ENCODE peak calls at places on chromosomes 1 and 21, in ten cellular contexts. One of them, this sample, is unnamed.

GRCh38 chr21:42735944-42736343 is 82.5 kb downstream of the PDE9A start:
- DNase-seq in skeletal muscle cell: no peak
- DNase-seq in body of pancreas: no peak
- DNase-seq in naive thymus-derived CD4-positive, alpha-beta T cell: no peak
- DNase-seq in fibroblast of lung: no peak
- DNase-seq in K562: no peak
- DNase-seq in HepG2: peak; percentile 39
- DNase-seq in astrocyte of the spinal cord: no peak
- DNase-seq in stomach: no peak
- DNase-seq in HFF-Myc: no peak
- DNase-seq in this sample: no peak

GRCh38 chr1:161068306-161069200 is 1.1 kb downstream of the ARHGAP30 start:
- DNase-seq in skeletal muscle cell: no peak
- DNase-seq in body of pancreas: no peak
- DNase-seq in naive thymus-derived CD4-positive, alpha-beta T cell: peak; percentile 85
- DNase-seq in fibroblast of lung: no peak
- DNase-seq in K562: no peak
- DNase-seq in HepG2: no peak
- DNase-seq in astrocyte of the spinal cord: no peak
- DNase-seq in stomach: peak; percentile 62
- DNase-seq in HFF-Myc: no peak
- DNase-seq in this sample: peak; percentile 38

GRCh38 chr1:90198616-90199015 is 203.7 kb downstream of the ZNF326 start:
- DNase-seq in skeletal muscle cell: no peak
- DNase-seq in body of pancreas: no peak
- DNase-seq in naive thymus-derived CD4-positive, alpha-beta T cell: no peak
- DNase-seq in fibroblast of lung: no peak
- DNase-seq in K562: no peak
- DNase-seq in HepG2: no peak
- DNase-seq in astrocyte of the spinal cord: no peak
- DNase-seq in stomach: no peak
- DNase-seq in HFF-Myc: no peak
- DNase-seq in this sample: no peak

GRCh38 chr1:226388131-226388530 is 19.8 kb downstream of the PARP1 start:
- DNase-seq in skeletal muscle cell: no peak
- DNase-seq in body of pancreas: no peak
- DNase-seq in naive thymus-derived CD4-positive, alpha-beta T cell: no peak
- DNase-seq in fibroblast of lung: no peak
- DNase-seq in K562: no peak
- DNase-seq in HepG2: no peak
- DNase-seq in astrocyte of the spinal cord: no peak
- DNase-seq in stomach: no peak
- DNase-seq in HFF-Myc: no peak
- DNase-seq in this sample: no peak

GRCh38 chr21:43903451-43904091 is 38.5 kb downstream of the AGPAT3 start:
- DNase-seq in skeletal muscle cell: no peak
- DNase-seq in body of pancreas: no peak
- DNase-seq in naive thymus-derived CD4-positive, alpha-beta T cell: no peak
- DNase-seq in fibroblast of lung: no peak
- DNase-seq in K562: peak; percentile 14
- DNase-seq in HepG2: no peak
- DNase-seq in astrocyte of the spinal cord: no peak
- DNase-seq in stomach: peak; percentile 76
- DNase-seq in HFF-Myc: no peak
- DNase-seq in this sample: no peak

GRCh38 chr1:231734417-231734816 is 107.8 kb downstream of the DISC1 start:
- DNase-seq in skeletal muscle cell: peak; percentile 6
- DNase-seq in body of pancreas: no peak
- DNase-seq in naive thymus-derived CD4-positive, alpha-beta T cell: no peak
- DNase-seq in fibroblast of lung: peak; percentile 24
- DNase-seq in K562: no peak
- DNase-seq in HepG2: no peak
- DNase-seq in astrocyte of the spinal cord: no peak
- DNase-seq in stomach: no peak
- DNase-seq in HFF-Myc: no peak
- DNase-seq in this sample: no peak

GRCh38 chr21:34022557-34023335 is 50.6 kb upstream of the MRPS6 start:
- DNase-seq in skeletal muscle cell: no peak
- DNase-seq in body of pancreas: no peak
- DNase-seq in naive thymus-derived CD4-positive, alpha-beta T cell: no peak
- DNase-seq in fibroblast of lung: no peak
- DNase-seq in K562: no peak
- DNase-seq in HepG2: no peak
- DNase-seq in astrocyte of the spinal cord: no peak
- DNase-seq in stomach: no peak
- DNase-seq in HFF-Myc: no peak
- DNase-seq in this sample: no peak

GRCh38 chr1:85343612-85344255 is 67.3 kb upstream of the BCL10 start:
- DNase-seq in skeletal muscle cell: no peak
- DNase-seq in body of pancreas: no peak
- DNase-seq in naive thymus-derived CD4-positive, alpha-beta T cell: no peak
- DNase-seq in fibroblast of lung: peak; percentile 96
- DNase-seq in K562: no peak
- DNase-seq in HepG2: peak; percentile 66
- DNase-seq in astrocyte of the spinal cord: peak; percentile 90
- DNase-seq in stomach: no peak
- DNase-seq in HFF-Myc: no peak
- DNase-seq in this sample: no peak

GRCh38 chr1:234533034-234533571 is 54.1 kb upstream of the TARBP1 start:
- DNase-seq in skeletal muscle cell: peak; percentile 98
- DNase-seq in body of pancreas: peak; percentile 32
- DNase-seq in naive thymus-derived CD4-positive, alpha-beta T cell: no peak
- DNase-seq in fibroblast of lung: peak; percentile 98
- DNase-seq in K562: no peak
- DNase-seq in HepG2: no peak
- DNase-seq in astrocyte of the spinal cord: peak; percentile 94
- DNase-seq in stomach: no peak
- DNase-seq in HFF-Myc: peak; percentile 39
- DNase-seq in this sample: peak; percentile 60

GRCh38 chr1:93804412-93804811 is 74.6 kb downstream of the DNTTIP2 start:
- DNase-seq in skeletal muscle cell: peak; percentile 62
- DNase-seq in body of pancreas: no peak
- DNase-seq in naive thymus-derived CD4-positive, alpha-beta T cell: no peak
- DNase-seq in fibroblast of lung: peak; percentile 96
- DNase-seq in K562: no peak
- DNase-seq in HepG2: no peak
- DNase-seq in astrocyte of the spinal cord: peak; percentile 88
- DNase-seq in stomach: no peak
- DNase-seq in HFF-Myc: peak; percentile 71
- DNase-seq in this sample: peak; percentile 58

GRCh38 chr1:169690489-169690888 is 20.9 kb downstream of the SELL start:
- DNase-seq in skeletal muscle cell: no peak
- DNase-seq in body of pancreas: no peak
- DNase-seq in naive thymus-derived CD4-positive, alpha-beta T cell: no peak
- DNase-seq in fibroblast of lung: no peak
- DNase-seq in K562: no peak
- DNase-seq in HepG2: no peak
- DNase-seq in astrocyte of the spinal cord: no peak
- DNase-seq in stomach: no peak
- DNase-seq in HFF-Myc: no peak
- DNase-seq in this sample: no peak

GRCh38 chr1:169683661-169684060 is 27.8 kb downstream of the SELL start:
- DNase-seq in skeletal muscle cell: no peak
- DNase-seq in body of pancreas: no peak
- DNase-seq in naive thymus-derived CD4-positive, alpha-beta T cell: no peak
- DNase-seq in fibroblast of lung: peak; percentile 9
- DNase-seq in K562: no peak
- DNase-seq in HepG2: no peak
- DNase-seq in astrocyte of the spinal cord: no peak
- DNase-seq in stomach: no peak
- DNase-seq in HFF-Myc: no peak
- DNase-seq in this sample: no peak

GRCh38 chr1:169692766-169693460 is 18.5 kb downstream of the SELL start:
- DNase-seq in skeletal muscle cell: no peak
- DNase-seq in body of pancreas: no peak
- DNase-seq in naive thymus-derived CD4-positive, alpha-beta T cell: peak; percentile 83
- DNase-seq in fibroblast of lung: no peak
- DNase-seq in K562: no peak
- DNase-seq in HepG2: no peak
- DNase-seq in astrocyte of the spinal cord: no peak
- DNase-seq in stomach: no peak
- DNase-seq in HFF-Myc: no peak
- DNase-seq in this sample: no peak

GRCh38 chr1:169694304-169694703 is 17.1 kb downstream of the SELL start:
- DNase-seq in skeletal muscle cell: no peak
- DNase-seq in body of pancreas: no peak
- DNase-seq in naive thymus-derived CD4-positive, alpha-beta T cell: peak; percentile 76
- DNase-seq in fibroblast of lung: no peak
- DNase-seq in K562: no peak
- DNase-seq in HepG2: no peak
- DNase-seq in astrocyte of the spinal cord: no peak
- DNase-seq in stomach: no peak
- DNase-seq in HFF-Myc: no peak
- DNase-seq in this sample: no peak

DNA sequence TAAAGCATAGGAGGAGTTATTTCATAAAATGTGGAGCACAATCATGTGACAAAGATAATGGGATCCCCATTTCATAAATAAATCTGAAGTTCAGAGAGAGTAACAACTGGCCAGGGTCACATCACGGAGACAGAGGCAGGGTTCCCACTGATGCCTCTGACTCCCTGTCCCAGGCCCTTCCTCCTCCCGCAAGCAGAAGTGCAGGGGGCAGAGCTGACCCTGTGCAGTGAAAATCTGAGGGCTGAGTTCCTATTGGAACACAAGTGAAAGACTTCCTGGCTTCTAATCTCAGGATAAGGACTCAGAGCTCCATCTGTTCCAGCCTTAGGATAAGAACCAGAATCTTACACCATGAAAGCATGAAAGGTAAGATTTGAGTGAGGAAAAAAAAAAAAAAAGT is 22.0 kb downstream of the SELL start:
- DNase-seq in skeletal muscle cell: no peak
- DNase-seq in body of pancreas: no peak
- DNase-seq in naive thymus-derived CD4-positive, alpha-beta T cell: no peak
- DNase-seq in fibroblast of lung: no peak
- DNase-seq in K562: no peak
- DNase-seq in HepG2: no peak
- DNase-seq in astrocyte of the spinal cord: no peak
- DNase-seq in stomach: no peak
- DNase-seq in HFF-Myc: no peak
- DNase-seq in this sample: no peak
- H3K4me3 ChIP-seq in skeletal muscle cell: no peak overlapping the region
- H3K4me3 ChIP-seq in body of pancreas: no peak overlapping the region
- H3K4me3 ChIP-seq in naive thymus-derived CD4-positive, alpha-beta T cell: no peak overlapping the region
- H3K4me3 ChIP-seq in fibroblast of lung: no peak overlapping the region
- H3K4me3 ChIP-seq in K562: no peak overlapping the region
- H3K4me3 ChIP-seq in HepG2: no peak overlapping the region
- H3K4me3 ChIP-seq in astrocyte of the spinal cord: no peak overlapping the region
- H3K4me3 ChIP-seq in stomach: no peak overlapping the region
- H3K4me3 ChIP-seq in HFF-Myc: no peak overlapping the region
- H3K4me3 ChIP-seq in this sample: no peak overlapping the region

GRCh38 chr1:42820813-42821212 is 3.6 kb upstream of the SVBP start:
- DNase-seq in skeletal muscle cell: no peak
- DNase-seq in body of pancreas: no peak
- DNase-seq in naive thymus-derived CD4-positive, alpha-beta T cell: no peak
- DNase-seq in fibroblast of lung: no peak
- DNase-seq in K562: no peak
- DNase-seq in HepG2: no peak
- DNase-seq in astrocyte of the spinal cord: no peak
- DNase-seq in stomach: no peak
- DNase-seq in HFF-Myc: no peak
- DNase-seq in this sample: no peak

GRCh38 chr1:42816600-42817439 is at the start of the genes ERMAP and SVBP:
- DNase-seq in skeletal muscle cell: peak; percentile 43
- DNase-seq in body of pancreas: peak; percentile 95
- DNase-seq in naive thymus-derived CD4-positive, alpha-beta T cell: peak; percentile 90
- DNase-seq in fibroblast of lung: peak; percentile 72
- DNase-seq in K562: peak; percentile 99
- DNase-seq in HepG2: peak; percentile 73
- DNase-seq in astrocyte of the spinal cord: peak; percentile 85
- DNase-seq in stomach: peak; percentile 95
- DNase-seq in HFF-Myc: peak; percentile 36
- DNase-seq in this sample: peak; percentile 95

GRCh38 chr1:42817440-42817767 is 207 bp upstream of the SVBP start:
- DNase-seq in skeletal muscle cell: no peak
- DNase-seq in body of pancreas: no peak
- DNase-seq in naive thymus-derived CD4-positive, alpha-beta T cell: no peak
- DNase-seq in fibroblast of lung: no peak
- DNase-seq in K562: no peak
- DNase-seq in HepG2: peak; percentile 6
- DNase-seq in astrocyte of the spinal cord: no peak
- DNase-seq in stomach: no peak
- DNase-seq in HFF-Myc: no peak
- DNase-seq in this sample: no peak

GRCh38 chr1:42815938-42816599 is 853 bp upstream of the ERMAP start:
- DNase-seq in skeletal muscle cell: no peak
- DNase-seq in body of pancreas: no peak
- DNase-seq in naive thymus-derived CD4-positive, alpha-beta T cell: peak; percentile 2
- DNase-seq in fibroblast of lung: peak; percentile 7
- DNase-seq in K562: no peak
- DNase-seq in HepG2: no peak
- DNase-seq in astrocyte of the spinal cord: peak; percentile 4
- DNase-seq in stomach: no peak
- DNase-seq in HFF-Myc: no peak
- DNase-seq in this sample: no peak

GRCh38 chr1:42817976-42818375 is 779 bp upstream of the SVBP start:
- DNase-seq in skeletal muscle cell: no peak
- DNase-seq in body of pancreas: no peak
- DNase-seq in naive thymus-derived CD4-positive, alpha-beta T cell: no peak
- DNase-seq in fibroblast of lung: no peak
- DNase-seq in K562: no peak
- DNase-seq in HepG2: peak; percentile 10
- DNase-seq in astrocyte of the spinal cord: no peak
- DNase-seq in stomach: no peak
- DNase-seq in HFF-Myc: no peak
- DNase-seq in this sample: no peak
- H3K4me3 ChIP-seq in skeletal muscle cell: peak overlapping the region; percentile 72
- H3K4me3 ChIP-seq in body of pancreas: no peak overlapping the region
- H3K4me3 ChIP-seq in naive thymus-derived CD4-positive, alpha-beta T cell: no peak overlapping the region
- H3K4me3 ChIP-seq in fibroblast of lung: no peak overlapping the region
- H3K4me3 ChIP-seq in K562: peak overlapping the region; percentile 79
- H3K4me3 ChIP-seq in HepG2: peak overlapping the region; percentile 84
- H3K4me3 ChIP-seq in astrocyte of the spinal cord: no peak overlapping the region
- H3K4me3 ChIP-seq in stomach: peak overlapping the region; percentile 64
- H3K4me3 ChIP-seq in HFF-Myc: no peak overlapping the region
- H3K4me3 ChIP-seq in this sample: no peak overlapping the region

DNA sequence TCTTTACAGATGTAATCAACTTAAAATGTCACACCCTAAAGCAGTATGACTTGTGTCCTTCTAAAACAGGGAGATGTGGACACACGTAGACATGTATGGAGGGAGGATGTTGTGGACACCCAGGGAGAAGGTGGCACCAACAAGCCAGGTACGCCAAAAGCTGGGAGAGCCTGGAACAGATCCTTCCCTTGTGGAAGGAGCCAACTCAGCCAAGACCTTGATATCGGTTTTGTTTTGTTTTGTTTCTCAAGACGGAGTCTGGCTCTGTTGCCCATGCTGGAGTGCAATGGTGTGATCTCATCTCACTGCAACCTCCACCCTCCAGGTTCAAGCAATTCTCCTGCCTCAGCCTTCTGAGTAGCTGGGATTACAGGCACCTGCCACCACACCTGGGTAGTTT is 45.6 kb downstream of the CHAF1B start:
- DNase-seq in skeletal muscle cell: no peak
- DNase-seq in body of pancreas: no peak
- DNase-seq in naive thymus-derived CD4-positive, alpha-beta T cell: no peak
- DNase-seq in fibroblast of lung: peak; percentile 72
- DNase-seq in K562: no peak
- DNase-seq in HepG2: no peak
- DNase-seq in astrocyte of the spinal cord: peak; percentile 31
- DNase-seq in stomach: no peak
- DNase-seq in HFF-Myc: no peak
- DNase-seq in this sample: no peak
- H3K4me3 ChIP-seq in skeletal muscle cell: no peak overlapping the region
- H3K4me3 ChIP-seq in body of pancreas: no peak overlapping the region
- H3K4me3 ChIP-seq in naive thymus-derived CD4-positive, alpha-beta T cell: no peak overlapping the region
- H3K4me3 ChIP-seq in fibroblast of lung: no peak overlapping the region
- H3K4me3 ChIP-seq in K562: no peak overlapping the region
- H3K4me3 ChIP-seq in HepG2: no peak overlapping the region
- H3K4me3 ChIP-seq in astrocyte of the spinal cord: peak overlapping the region; percentile 32
- H3K4me3 ChIP-seq in stomach: no peak overlapping the region
- H3K4me3 ChIP-seq in HFF-Myc: no peak overlapping the region
- H3K4me3 ChIP-seq in this sample: no peak overlapping the region

GRCh38 chr1:17118268-17118667 is 983 bp downstream of the PADI2 start:
- DNase-seq in skeletal muscle cell: no peak
- DNase-seq in body of pancreas: no peak
- DNase-seq in naive thymus-derived CD4-positive, alpha-beta T cell: no peak
- DNase-seq in fibroblast of lung: no peak
- DNase-seq in K562: no peak
- DNase-seq in HepG2: no peak
- DNase-seq in astrocyte of the spinal cord: no peak
- DNase-seq in stomach: no peak
- DNase-seq in HFF-Myc: no peak
- DNase-seq in this sample: no peak
- H3K4me3 ChIP-seq in skeletal muscle cell: no peak overlapping the region
- H3K4me3 ChIP-seq in body of pancreas: no peak overlapping the region
- H3K4me3 ChIP-seq in naive thymus-derived CD4-positive, alpha-beta T cell: no peak overlapping the region
- H3K4me3 ChIP-seq in fibroblast of lung: no peak overlapping the region
- H3K4me3 ChIP-seq in K562: no peak overlapping the region
- H3K4me3 ChIP-seq in HepG2: no peak overlapping the region
- H3K4me3 ChIP-seq in astrocyte of the spinal cord: peak overlapping the region; percentile 35
- H3K4me3 ChIP-seq in stomach: no peak overlapping the region
- H3K4me3 ChIP-seq in HFF-Myc: no peak overlapping the region
- H3K4me3 ChIP-seq in this sample: no peak overlapping the region

This sample was measured in testis.